ENCODE peak calls at places on chromosomes 6 and 20, in five cellular contexts. One of them, this sample, is unnamed.
A peak's percentile ranks its signal among the peaks of the same experiment; 100 is the strongest.

GRCh38 chr20:25233016-25233772 is 14.7 kb upstream of the PYGB start:
- DNase-seq in adrenal gland: no peak
- DNase-seq in GM23338: no peak
- DNase-seq in PC-3: peak; percentile 97
- DNase-seq in mammary epithelial cell: peak; percentile 81
- DNase-seq in this sample: peak; percentile 75

GRCh38 chr6:100176321-100176950 is 182.4 kb upstream of the MCHR2 start:
- DNase-seq in adrenal gland: no peak
- DNase-seq in GM23338: peak; percentile 57
- DNase-seq in PC-3: peak; percentile 70
- DNase-seq in mammary epithelial cell: peak; percentile 30
- DNase-seq in this sample: peak; percentile 74

GRCh38 chr6:74940211-74940610 is 265.6 kb downstream of the COL12A1 start:
- DNase-seq in adrenal gland: no peak
- DNase-seq in mammary epithelial cell: no peak
- DNase-seq in PC-3: no peak
- DNase-seq in GM23338: no peak
- DNase-seq in this sample: no peak

GRCh38 chr20:49308875-49309274 is 31.0 kb upstream of the ZNFX1 start:
- DNase-seq in PC-3: no peak
- DNase-seq in mammary epithelial cell: no peak
- DNase-seq in GM23338: no peak
- DNase-seq in adrenal gland: no peak
- DNase-seq in this sample: no peak

GRCh38 chr6:99568103-99568933 is at the start of gene CCNC:
- DNase-seq in PC-3: peak; percentile 95
- DNase-seq in adrenal gland: peak; percentile 93
- DNase-seq in GM23338: peak; percentile 98
- DNase-seq in mammary epithelial cell: peak; percentile 95
- DNase-seq in this sample: peak; percentile 97

GRCh38 chr20:56443654-56444540 is 24.5 kb upstream of the RTF2 start:
- DNase-seq in adrenal gland: no peak
- DNase-seq in PC-3: no peak
- DNase-seq in mammary epithelial cell: no peak
- DNase-seq in GM23338: peak; percentile 32
- DNase-seq in this sample: peak; percentile 78

GRCh38 chr6:5478380-5478779 is 217.1 kb downstream of the FARS2 start:
- DNase-seq in mammary epithelial cell: no peak
- DNase-seq in adrenal gland: no peak
- DNase-seq in GM23338: no peak
- DNase-seq in PC-3: no peak
- DNase-seq in this sample: no peak

GRCh38 chr6:160790028-160790792 is 88.2 kb downstream of the PLG start:
- DNase-seq in PC-3: no peak
- DNase-seq in adrenal gland: no peak
- DNase-seq in GM23338: peak; percentile 49
- DNase-seq in mammary epithelial cell: no peak
- DNase-seq in this sample: no peak

GRCh38 chr20:5745416-5745968 is 4.7 kb upstream of the SHLD1 start:
- DNase-seq in GM23338: no peak
- DNase-seq in adrenal gland: no peak
- DNase-seq in mammary epithelial cell: no peak
- DNase-seq in PC-3: no peak
- DNase-seq in this sample: no peak

GRCh38 chr6:80182291-80182690 is 75.8 kb downstream of the BCKDHB start:
- DNase-seq in GM23338: no peak
- DNase-seq in PC-3: peak; percentile 70
- DNase-seq in adrenal gland: no peak
- DNase-seq in mammary epithelial cell: peak; percentile 36
- DNase-seq in this sample: peak; percentile 52

GRCh38 chr20:31564284-31564683 is 40.8 kb upstream of the ID1 start:
- DNase-seq in GM23338: no peak
- DNase-seq in adrenal gland: no peak
- DNase-seq in mammary epithelial cell: no peak
- DNase-seq in PC-3: no peak
- DNase-seq in this sample: no peak

GRCh38 chr20:1685304-1686052 is 27.9 kb upstream of the SIRPG start:
- DNase-seq in GM23338: no peak
- DNase-seq in mammary epithelial cell: no peak
- DNase-seq in adrenal gland: no peak
- DNase-seq in PC-3: no peak
- DNase-seq in this sample: no peak

GRCh38 chr20:60752741-60753420 is 499.2 kb upstream of the CDH4 start:
- DNase-seq in GM23338: no peak
- DNase-seq in mammary epithelial cell: no peak
- DNase-seq in adrenal gland: no peak
- DNase-seq in PC-3: no peak
- DNase-seq in this sample: no peak

GRCh38 chr6:152378154-152378553 is 259.0 kb downstream of the SYNE1 start:
- DNase-seq in GM23338: no peak
- DNase-seq in adrenal gland: no peak
- DNase-seq in PC-3: peak; percentile 85
- DNase-seq in mammary epithelial cell: peak; percentile 17
- DNase-seq in this sample: peak; percentile 27

GRCh38 chr20:63911171-63911570 is 16.2 kb downstream of the DNAJC5 start:
- DNase-seq in GM23338: no peak
- DNase-seq in mammary epithelial cell: peak; percentile 99
- DNase-seq in PC-3: peak; percentile 92
- DNase-seq in adrenal gland: no peak
- DNase-seq in this sample: peak; percentile 14

GRCh38 chr6:165821754-165822153 is 158.7 kb upstream of the PDE10A start:
- DNase-seq in GM23338: no peak
- DNase-seq in PC-3: peak; percentile 30
- DNase-seq in adrenal gland: no peak
- DNase-seq in mammary epithelial cell: no peak
- DNase-seq in this sample: no peak

GRCh38 chr6:15026832-15027231 is 219.0 kb upstream of the JARID2 start:
- DNase-seq in GM23338: no peak
- DNase-seq in mammary epithelial cell: peak; percentile 35
- DNase-seq in PC-3: peak; percentile 78
- DNase-seq in adrenal gland: no peak
- DNase-seq in this sample: peak; percentile 17

GRCh38 chr20:5781798-5782750 is 31.9 kb downstream of the SHLD1 start:
- DNase-seq in GM23338: peak; percentile 17
- DNase-seq in adrenal gland: no peak
- DNase-seq in mammary epithelial cell: no peak
- DNase-seq in PC-3: peak; percentile 11
- DNase-seq in this sample: no peak

GRCh38 chr20:32337937-32338661 is 20.0 kb upstream of the ASXL1 start:
- DNase-seq in PC-3: no peak
- DNase-seq in adrenal gland: no peak
- DNase-seq in GM23338: no peak
- DNase-seq in mammary epithelial cell: no peak
- DNase-seq in this sample: no peak

GRCh38 chr6:109455502-109456282 is at the start of gene MICAL1:
- DNase-seq in mammary epithelial cell: peak; percentile 38
- DNase-seq in PC-3: peak; percentile 47
- DNase-seq in GM23338: peak; percentile 72
- DNase-seq in adrenal gland: peak; percentile 51
- DNase-seq in this sample: peak; percentile 57

DNA sequence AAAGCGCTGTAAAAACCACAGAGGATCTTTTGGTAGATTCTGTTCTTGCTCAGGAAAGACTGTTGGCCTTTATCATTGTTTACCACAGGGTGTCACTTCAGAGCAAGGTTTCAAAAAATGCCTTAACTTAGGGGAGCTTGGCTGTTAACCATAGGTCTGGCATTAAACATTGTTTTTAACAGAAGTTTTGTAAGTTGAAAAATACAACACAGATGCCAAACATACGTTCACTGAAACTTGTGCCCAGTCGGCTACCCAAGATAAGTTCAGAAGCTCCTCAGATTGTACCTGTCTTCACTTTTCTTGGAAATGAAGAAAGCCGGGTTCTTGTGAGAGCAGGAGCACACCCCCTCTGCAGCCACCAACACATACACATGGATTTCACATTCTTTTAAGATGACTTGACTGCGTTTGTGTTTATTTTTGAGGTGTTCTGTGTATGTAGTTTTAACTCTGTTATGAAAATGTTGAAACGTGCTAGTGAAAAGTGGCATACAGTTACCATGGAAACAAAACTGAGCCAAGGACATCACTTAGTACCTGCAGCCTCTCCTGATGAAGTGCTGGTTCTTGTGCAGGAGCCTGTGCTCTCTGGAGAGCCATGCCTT is 64.9 kb downstream of the SYCP2L start:
- DNase-seq in adrenal gland: no peak
- DNase-seq in GM23338: peak; percentile 69
- DNase-seq in PC-3: peak; percentile 77
- DNase-seq in mammary epithelial cell: peak; percentile 23
- DNase-seq in this sample: peak; percentile 78
- TF ChIP-seq CTCF in adrenal gland: peak; percentile 49
- TF ChIP-seq CTCF in GM23338: peak; percentile 63
- TF ChIP-seq CTCF in PC-3: peak; percentile 85
- TF ChIP-seq CTCF in mammary epithelial cell: peak; percentile 62
- TF ChIP-seq CTCF in this sample: peak; percentile 77

GRCh38 chr6:37695273-37695672 is 2.4 kb downstream of the MDGA1 start:
- DNase-seq in GM23338: no peak
- DNase-seq in PC-3: no peak
- DNase-seq in adrenal gland: no peak
- DNase-seq in mammary epithelial cell: no peak
- DNase-seq in this sample: no peak
- H3K4me3 ChIP-seq in GM23338: peak overlapping the region; percentile 83
- H3K4me3 ChIP-seq in PC-3: no peak overlapping the region
- H3K4me3 ChIP-seq in adrenal gland: no peak overlapping the region
- H3K4me3 ChIP-seq in mammary epithelial cell: no peak overlapping the region
- H3K4me3 ChIP-seq in this sample: no peak overlapping the region

GRCh38 chr20:54106162-54106561 is 35.8 kb upstream of the BCAS1 start:
- DNase-seq in PC-3: no peak
- DNase-seq in GM23338: no peak
- DNase-seq in adrenal gland: no peak
- DNase-seq in mammary epithelial cell: no peak
- DNase-seq in this sample: no peak

GRCh38 chr20:54103067-54103761 is 32.8 kb upstream of the BCAS1 start:
- DNase-seq in adrenal gland: peak; percentile 77
- DNase-seq in PC-3: peak; percentile 92
- DNase-seq in GM23338: peak; percentile 89
- DNase-seq in mammary epithelial cell: no peak
- DNase-seq in this sample: peak; percentile 75

GRCh38 chr20:54105653-54106052 is 35.3 kb upstream of the BCAS1 start:
- DNase-seq in PC-3: no peak
- DNase-seq in mammary epithelial cell: peak; percentile 80
- DNase-seq in GM23338: no peak
- DNase-seq in adrenal gland: no peak
- DNase-seq in this sample: no peak

GRCh38 chr20:54102543-54102942 is 32.1 kb upstream of the BCAS1 start:
- DNase-seq in mammary epithelial cell: no peak
- DNase-seq in PC-3: no peak
- DNase-seq in GM23338: no peak
- DNase-seq in adrenal gland: no peak
- DNase-seq in this sample: no peak

DNA sequence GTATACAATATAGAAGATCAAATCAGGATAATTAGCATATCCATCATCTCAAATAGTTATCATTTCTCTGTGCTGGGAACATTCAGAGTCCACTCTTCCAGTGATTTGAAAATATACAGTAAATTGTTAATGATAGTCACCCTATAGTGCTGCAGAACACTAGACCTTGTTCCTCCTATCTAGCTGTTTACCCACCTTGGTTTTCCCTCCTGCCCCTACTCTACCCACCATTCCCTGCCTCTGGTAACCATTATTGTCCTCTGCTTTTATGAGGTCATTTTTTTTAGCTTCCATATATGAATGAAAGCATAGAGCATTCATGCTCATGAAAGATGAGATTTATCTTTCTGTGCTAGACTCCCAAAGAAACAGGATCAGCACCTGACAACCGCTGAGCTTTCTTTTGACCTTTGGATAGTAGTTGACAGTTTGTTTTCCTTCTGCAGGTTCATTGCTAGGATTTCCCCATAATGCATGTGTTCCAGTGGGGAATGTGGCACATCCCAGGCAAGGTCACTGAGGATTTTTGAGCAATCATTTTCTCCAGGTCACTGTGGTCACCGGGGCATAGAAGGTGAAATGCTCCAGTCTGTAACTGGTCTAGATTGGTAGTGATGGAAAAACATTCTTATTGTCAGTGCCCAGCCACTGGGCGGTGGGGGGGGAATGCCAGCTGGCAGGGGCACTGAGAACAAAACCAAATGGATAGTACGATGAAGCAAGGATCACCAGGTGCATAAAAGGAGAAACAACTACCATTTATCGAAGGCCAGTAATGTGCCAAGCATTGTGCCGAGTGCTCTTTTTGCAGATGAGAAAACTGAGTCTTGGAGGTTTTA is 33.6 kb upstream of the BCAS1 start:
- DNase-seq in GM23338: no peak
- DNase-seq in adrenal gland: no peak
- DNase-seq in PC-3: no peak
- DNase-seq in mammary epithelial cell: no peak
- DNase-seq in this sample: no peak
- TF ChIP-seq CTCF in GM23338: no peak
- TF ChIP-seq CTCF in adrenal gland: peak; percentile 13
- TF ChIP-seq CTCF in PC-3: no peak
- TF ChIP-seq CTCF in mammary epithelial cell: no peak
- TF ChIP-seq CTCF in this sample: no peak

GRCh38 chr20:564195-564594 is 20.6 kb upstream of the CSNK2A1 start:
- DNase-seq in adrenal gland: no peak
- DNase-seq in GM23338: no peak
- DNase-seq in PC-3: no peak
- DNase-seq in mammary epithelial cell: no peak
- DNase-seq in this sample: no peak
- H3K4me3 ChIP-seq in adrenal gland: no peak overlapping the region
- H3K4me3 ChIP-seq in GM23338: no peak overlapping the region
- H3K4me3 ChIP-seq in PC-3: no peak overlapping the region
- H3K4me3 ChIP-seq in mammary epithelial cell: no peak overlapping the region
- H3K4me3 ChIP-seq in this sample: no peak overlapping the region

DNA sequence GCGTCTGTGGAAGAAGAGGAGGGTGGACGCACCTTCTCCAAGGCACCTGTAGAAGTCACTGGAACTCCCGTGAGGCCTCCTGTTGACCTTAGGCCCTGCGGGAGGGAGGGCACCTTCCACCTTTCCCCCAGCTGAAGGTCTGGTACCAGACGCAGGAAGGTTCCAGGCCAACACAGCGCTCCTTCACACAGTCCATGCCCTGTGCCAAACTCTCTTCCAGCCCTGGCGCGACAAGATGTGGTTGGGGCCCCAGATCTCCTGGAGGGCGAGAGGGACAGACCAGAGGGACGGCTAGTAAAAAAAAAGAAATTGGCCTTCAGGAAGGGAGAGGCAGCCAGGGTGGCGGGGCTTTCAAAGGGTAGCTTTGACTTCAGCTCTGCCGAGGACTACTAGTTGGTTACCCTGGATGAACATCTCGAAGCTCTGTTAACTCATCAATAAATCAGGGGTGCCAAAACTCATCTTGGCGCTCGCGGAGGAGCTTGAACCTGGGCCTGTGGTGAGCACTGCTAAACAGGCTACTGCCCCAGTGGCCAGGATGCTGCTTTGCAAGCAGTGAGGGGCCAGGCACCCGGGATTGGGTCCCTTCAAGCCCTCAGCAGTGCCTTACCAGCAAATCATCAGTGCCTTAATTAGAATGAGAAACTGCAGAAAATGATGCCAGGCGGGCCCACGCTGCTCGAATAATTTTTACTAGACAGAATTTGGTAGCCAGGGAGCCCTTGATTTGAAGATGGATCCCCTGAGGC is 14.9 kb downstream of the AARS2 start:
- DNase-seq in mammary epithelial cell: no peak
- DNase-seq in adrenal gland: no peak
- DNase-seq in PC-3: no peak
- DNase-seq in GM23338: peak; percentile 56
- DNase-seq in this sample: no peak
- TF ChIP-seq CTCF in mammary epithelial cell: no peak
- TF ChIP-seq CTCF in adrenal gland: no peak
- TF ChIP-seq CTCF in PC-3: no peak
- TF ChIP-seq CTCF in GM23338: peak; percentile 14
- TF ChIP-seq CTCF in this sample: no peak

This sample was measured in fibroblast of pulmonary artery.